ENCODE peak calls at places on chromosomes 13 and 19, in ten cellular contexts. V is activated B cell treated with CpG ODN at 0.5 μM for 24 hours, I is AG09319, A is nephron progenitor cell, Y is left lung, D is endodermal cell, N is ascending aorta, L is epithelial cell of esophagus, Q is PC-9, O is fibroblast of lung. U is an unnamed sample.

GRCh38 chr19:12847159-12848139 is 9.1 kb downstream of the MAST1 start:
- DNase-seq in A (peak), V (peak), D (peak), Y (peak), I (peak), L (peak), O (peak), N (peak), Q (peak), U (peak)

GRCh38 chr13:94305463-94305862 is 174.0 kb downstream of the DCT start:
- DNase-seq in A (no peak), V (no peak), D (no peak), I (peak), O (peak), Y (no peak), N (no peak), Q (no peak), L (peak), U (no peak)

GRCh38 chr19:5480427-5480836 is 25.2 kb downstream of the ZNRF4 start:
- DNase-seq in Q (peak), A (peak), V (no peak), Y (no peak), N (no peak), O (peak), L (peak), D (peak), I (no peak), U (peak)

GRCh38 chr19:57560049-57560491 is 407 bp upstream of the ZNF550 start:
- DNase-seq in D (no peak), Q (peak), O (peak), I (no peak), A (no peak), Y (no peak), V (no peak), N (no peak), L (peak), U (no peak)

GRCh38 chr13:106318941-106319411 is 216.5 kb downstream of the EFNB2 start:
- DNase-seq in O (peak), Q (peak), V (no peak), Y (peak), N (no peak), I (peak), L (peak), D (peak), A (no peak), U (no peak)

GRCh38 chr13:65855276-65855675 is 1374.9 kb downstream of the PCDH9 start:
- DNase-seq in N (no peak), I (no peak), A (no peak), Q (no peak), O (peak), Y (no peak), D (peak), V (no peak), L (peak), U (no peak)

GRCh38 chr13:76854894-76855293 is 31.3 kb downstream of the KCTD12 start:
- DNase-seq in N (no peak), O (peak), V (no peak), A (no peak), Y (no peak), Q (no peak), L (peak), D (no peak), I (no peak), U (no peak)

GRCh38 chr19:49421039-49421877 is 2.0 kb downstream of the PTH2 start:
- DNase-seq in N (no peak), O (peak), A (peak), L (peak), Y (peak), V (no peak), Q (peak), I (no peak), D (peak), U (peak)

GRCh38 chr13:113860579-113861432 is 3.1 kb downstream of the GAS6 start:
- DNase-seq in I (no peak), D (peak), Q (peak), O (no peak), N (no peak), L (no peak), A (peak), Y (peak), V (no peak), U (no peak)

GRCh38 chr19:14006766-14007562 is 844 bp upstream of the RFX1 start:
- DNase-seq in D (peak), A (peak), Y (no peak), O (no peak), Q (no peak), V (peak), N (no peak), L (no peak), I (no peak), U (peak)

GRCh38 chr13:71811344-71811743 is 55.7 kb downstream of the DACH1 start:
- DNase-seq in L (no peak), Y (no peak), V (no peak), N (no peak), I (no peak), Q (no peak), A (no peak), D (no peak), O (no peak), U (no peak)

GRCh38 chr13:29969286-29969685 is 118.9 kb upstream of the UBL3 start:
- DNase-seq in A (no peak), I (peak), Y (no peak), O (peak), D (no peak), V (no peak), L (peak), N (no peak), Q (no peak), U (no peak)

GRCh38 chr19:5804516-5805464 is at the start of gene NRTN:
- DNase-seq in N (no peak), I (no peak), D (peak), O (no peak), Y (no peak), Q (peak), V (peak), A (peak), L (no peak), U (peak)

GRCh38 chr13:32314271-32314967 is 744 bp downstream of the ZAR1L start:
- DNase-seq in V (no peak), N (no peak), I (no peak), L (no peak), O (no peak), D (no peak), Q (peak), Y (peak), A (no peak), U (no peak)

GRCh38 chr19:10238172-10238783 is 7.1 kb upstream of the S1PR2 start:
- DNase-seq in O (peak), Q (no peak), D (no peak), I (no peak), A (no peak), Y (peak), V (no peak), L (peak), N (no peak), U (no peak)

GRCh38 chr13:112744306-112745021 is 54.6 kb downstream of the ATP11A start:
- DNase-seq in I (no peak), L (peak), A (no peak), N (no peak), O (peak), Y (no peak), Q (no peak), V (no peak), D (no peak), U (no peak)

GRCh38 chr13:50998326-50998725 is 88.7 kb downstream of the RNASEH2B start:
- DNase-seq in Q (no peak), Y (no peak), V (no peak), A (no peak), D (no peak), I (no peak), O (no peak), N (no peak), L (peak), U (no peak)

GRCh38 chr19:13156968-13157882 is 7.0 kb downstream of the IER2 start:
- DNase-seq in Y (no peak), A (no peak), D (no peak), Q (no peak), L (no peak), O (no peak), N (no peak), I (no peak), V (no peak), U (no peak)

GRCh38 chr19:2014731-2015610 is 543 bp downstream of the BTBD2 start:
- DNase-seq in A (peak), I (no peak), V (peak), L (peak), D (peak), Q (no peak), O (no peak), Y (no peak), N (no peak), U (peak)

GRCh38 chr19:11736696-11737095 is 2.0 kb downstream of the ZNF823 start:
- DNase-seq in O (peak), A (no peak), N (no peak), Y (peak), L (peak), Q (peak), V (peak), D (no peak), I (no peak), U (peak)

GRCh38 chr19:48689438-48689837 is 6.3 kb upstream of the FUT2 start:
- DNase-seq in O (no peak), A (no peak), Q (no peak), L (no peak), N (no peak), Y (no peak), D (no peak), V (no peak), I (no peak), U (no peak)

GRCh38 chr13:111241006-111241755 is 79.3 kb upstream of the TEX29 start:
- DNase-seq in I (no peak), Q (no peak), N (no peak), Y (no peak), A (no peak), D (no peak), V (no peak), L (no peak), O (no peak), U (no peak)

GRCh38 chr19:33374406-33374703 is 846 bp downstream of the CEBPG start:
- DNase-seq in Q (no peak), N (no peak), I (no peak), A (no peak), O (peak), Y (no peak), V (no peak), L (peak), D (no peak), U (no peak)

GRCh38 chr13:42747399-42747873 is 33.9 kb upstream of the FAM216B start:
- DNase-seq in I (peak), V (no peak), Y (no peak), Q (peak), O (peak), A (no peak), D (no peak), L (peak), N (no peak), U (no peak)

GRCh38 chr13:87684850-87685735 is 13.9 kb downstream of the SLITRK5 start:
- DNase-seq in N (no peak), V (no peak), Q (no peak), D (no peak), Y (no peak), A (no peak), I (no peak), L (no peak), O (peak), U (no peak)

GRCh38 chr19:13887529-13887928 is 10.6 kb downstream of the NANOS3 start:
- DNase-seq in Y (no peak), V (no peak), I (no peak), A (no peak), Q (no peak), L (peak), D (no peak), N (no peak), O (no peak), U (no peak)

GRCh38 chr13:22592515-22592914 is 588.3 kb upstream of the SGCG start:
- DNase-seq in O (peak), N (no peak), Y (no peak), L (peak), V (no peak), D (no peak), I (no peak), Q (no peak), A (no peak), U (no peak)

GRCh38 chr13:29362849-29363604 is 232.5 kb downstream of the SLC7A1 start:
- DNase-seq in N (no peak), V (no peak), Q (peak), I (peak), Y (no peak), D (peak), A (peak), O (peak), L (peak), U (peak)

GRCh38 chr19:4229179-4229931 is at the start of gene EBI3:
- DNase-seq in I (no peak), Y (no peak), Q (peak), N (no peak), D (peak), L (no peak), O (peak), V (peak), A (peak), U (peak)

DNA sequence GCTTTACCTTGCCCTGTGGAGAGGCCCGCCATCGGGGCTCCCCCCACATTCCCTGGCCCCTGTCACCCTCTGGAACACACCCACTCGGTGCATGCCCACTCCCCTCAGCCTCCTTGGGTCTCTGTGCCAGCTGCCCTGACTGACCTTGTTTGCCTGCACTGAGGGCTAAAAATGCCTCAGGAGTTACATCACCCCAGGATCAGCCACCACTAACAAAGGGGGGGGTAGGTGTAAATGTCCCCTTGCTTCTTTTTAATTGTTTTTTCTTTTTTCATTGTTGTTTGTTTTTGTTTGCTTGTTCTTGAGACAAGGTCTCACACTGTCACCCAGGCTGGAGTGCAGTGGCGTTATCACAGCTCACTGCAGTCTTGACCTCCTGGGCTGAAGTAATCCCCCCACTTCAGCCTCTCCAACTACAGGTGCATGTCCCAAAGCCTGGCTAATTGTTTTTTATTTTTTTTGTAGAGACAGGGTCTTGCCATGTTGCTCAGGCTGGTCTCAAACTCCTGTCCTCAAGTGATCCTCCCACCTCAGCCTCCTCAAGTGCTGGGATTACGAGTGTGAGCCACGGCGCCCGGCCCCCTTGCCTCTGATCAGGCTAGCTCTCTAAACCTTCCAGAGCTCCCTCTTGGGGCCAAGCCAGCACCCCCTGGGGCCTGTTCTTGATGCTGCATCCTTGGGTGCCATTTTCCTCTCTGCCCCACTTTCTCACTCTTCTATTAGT is 297.1 kb downstream of the UQCRFS1 start:
- DNase-seq in L (no peak), Y (no peak), D (peak), Q (no peak), N (no peak), I (no peak), V (no peak), O (no peak), A (no peak), U (no peak)
- TF ChIP-seq CTCF in L (no peak), Y (no peak), D (peak), Q (no peak), N (no peak), I (no peak), V (no peak), O (no peak), A (no peak), U (no peak)

GRCh38 chr19:19403373-19403901 is 2.0 kb upstream of the GATAD2A start:
- DNase-seq in V (no peak), D (no peak), A (no peak), Y (no peak), N (no peak), L (peak), Q (peak), O (peak), I (no peak), U (no peak)

GRCh38 chr19:19402656-19403372 is 2.7 kb upstream of the GATAD2A start:
- DNase-seq in L (peak), Y (no peak), D (no peak), O (peak), N (no peak), Q (no peak), A (no peak), V (no peak), I (no peak), U (no peak)

GRCh38 chr19:19404879-19405860 is at the start of gene GATAD2A:
- DNase-seq in V (peak), Q (peak), L (peak), D (peak), Y (peak), N (peak), O (peak), A (peak), I (peak), U (peak)

GRCh38 chr19:19399733-19400438 is 5.6 kb upstream of the GATAD2A start:
- DNase-seq in A (no peak), L (no peak), N (no peak), O (peak), Y (no peak), D (no peak), I (no peak), Q (no peak), V (no peak), U (no peak)
- TF ChIP-seq CTCF in A (no peak), L (no peak), N (no peak), O (no peak), Y (no peak), D (no peak), I (peak), Q (no peak), V (no peak), U (no peak)

GRCh38 chr13:85368686-85369085 is 430.5 kb downstream of the SLITRK6 start:
- DNase-seq in I (no peak), V (no peak), Y (no peak), O (no peak), Q (no peak), N (no peak), D (no peak), L (no peak), A (no peak), U (no peak)

GRCh38 chr13:85362980-85363379 is 436.2 kb downstream of the SLITRK6 start:
- DNase-seq in Q (no peak), I (no peak), V (no peak), O (no peak), D (no peak), L (no peak), Y (no peak), A (no peak), N (no peak), U (no peak)

GRCh38 chr13:85367887-85368286 is 431.3 kb downstream of the SLITRK6 start:
- DNase-seq in O (no peak), A (no peak), N (no peak), L (no peak), Y (no peak), Q (no peak), I (no peak), V (no peak), D (no peak), U (no peak)

GRCh38 chr13:85366759-85367417 is 432.3 kb downstream of the SLITRK6 start:
- DNase-seq in Y (no peak), D (no peak), I (no peak), V (no peak), O (peak), N (no peak), L (no peak), Q (no peak), A (no peak), U (no peak)

DNA sequence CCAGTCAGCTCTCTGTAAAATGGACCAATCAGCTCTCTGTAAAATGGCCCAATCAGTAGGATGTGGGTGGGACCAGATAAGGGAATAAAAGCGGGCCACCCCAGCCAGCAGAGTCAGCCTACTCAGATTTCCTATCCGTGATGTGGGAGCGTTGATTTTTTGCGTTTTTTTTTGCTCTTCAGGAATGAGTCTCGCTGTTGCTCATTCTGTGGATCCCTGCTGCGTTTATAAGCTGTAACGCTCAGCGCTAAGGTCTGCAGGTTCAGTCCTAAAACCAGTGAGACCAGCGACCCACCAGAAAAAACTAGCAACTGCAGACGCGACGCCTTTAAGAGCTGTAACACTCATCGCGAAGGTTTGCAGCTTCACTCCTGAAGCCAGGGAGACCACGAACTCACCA is 435.7 kb downstream of the SLITRK6 start:
- DNase-seq in D (no peak), Q (no peak), L (no peak), N (no peak), A (no peak), Y (no peak), O (no peak), V (no peak), I (no peak), U (no peak)
- TF ChIP-seq CTCF in D (no peak), Q (no peak), L (no peak), N (no peak), A (no peak), Y (no peak), O (no peak), V (no peak), I (no peak), U (no peak)

DNA sequence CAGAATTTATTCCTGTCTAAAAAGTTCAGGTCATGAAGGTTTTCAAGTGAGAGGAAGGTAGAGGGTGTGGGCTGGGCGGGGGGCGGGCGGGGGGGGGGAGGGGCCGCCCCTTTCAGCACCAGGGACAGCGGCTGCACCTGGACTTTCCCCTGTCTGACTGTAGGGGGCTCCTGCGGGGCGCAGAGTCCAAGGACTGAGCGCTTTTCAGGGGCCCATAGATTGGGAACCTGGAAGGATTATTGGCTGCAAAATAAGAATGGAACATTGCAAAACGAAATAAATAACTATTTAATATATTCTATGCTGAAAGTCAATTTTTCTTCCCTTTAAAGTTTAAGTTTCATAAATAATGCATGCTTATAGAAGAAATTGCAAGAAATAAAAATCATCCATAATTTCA is 8.9 kb upstream of the CYP4F3 start:
- DNase-seq in I (no peak), Q (peak), Y (no peak), L (no peak), O (no peak), V (no peak), D (peak), A (no peak), N (no peak), U (peak)
- TF ChIP-seq CTCF in I (no peak), Q (peak), Y (no peak), L (peak), O (no peak), V (no peak), D (peak), A (no peak), N (no peak), U (no peak)

U was measured in glutamatergic neuron.